ENCODE peak calls at places on chromosomes 11 and 22, in five cellular contexts. One of them, this sample, is unnamed.

GRCh38 chr11:62546244-62546936 is at the start of gene AHNAK:
- DNase-seq in GM12878: no peak
- DNase-seq in H1: peak
- DNase-seq in HepG2: no peak
- DNase-seq in HEK293T: peak
- DNase-seq in this sample: no peak

GRCh38 chr11:94297967-94298576 is 6.3 kb upstream of the IZUMO1R start:
- DNase-seq in HepG2: no peak
- DNase-seq in HEK293T: no peak
- DNase-seq in GM12878: no peak
- DNase-seq in H1: no peak
- DNase-seq in this sample: no peak

GRCh38 chr11:103609117-103610066 is 427.0 kb upstream of the DDI1 start:
- DNase-seq in H1: no peak
- DNase-seq in GM12878: no peak
- DNase-seq in HEK293T: peak
- DNase-seq in HepG2: no peak
- DNase-seq in this sample: peak

GRCh38 chr11:92226331-92227232 is 2.0 kb downstream of the FAT3 start:
- DNase-seq in HepG2: no peak
- DNase-seq in GM12878: no peak
- DNase-seq in H1: peak
- DNase-seq in HEK293T: peak
- DNase-seq in this sample: no peak

GRCh38 chr22:28594784-28595324 is 84.8 kb downstream of the TTC28 start:
- DNase-seq in GM12878: no peak
- DNase-seq in HepG2: peak
- DNase-seq in HEK293T: peak
- DNase-seq in H1: no peak
- DNase-seq in this sample: peak

GRCh38 chr11:26583550-26583949 is 11.5 kb upstream of the MUC15 start:
- DNase-seq in HepG2: no peak
- DNase-seq in HEK293T: no peak
- DNase-seq in H1: no peak
- DNase-seq in GM12878: no peak
- DNase-seq in this sample: no peak

GRCh38 chr11:67409781-67410368 is 5.6 kb upstream of the CARNS1 start:
- DNase-seq in GM12878: no peak
- DNase-seq in H1: peak
- DNase-seq in HEK293T: no peak
- DNase-seq in HepG2: peak
- DNase-seq in this sample: no peak

GRCh38 chr11:64745523-64746328 is 1.8 kb upstream of the RASGRP2 start:
- DNase-seq in H1: peak
- DNase-seq in HEK293T: no peak
- DNase-seq in GM12878: no peak
- DNase-seq in HepG2: no peak
- DNase-seq in this sample: no peak

GRCh38 chr11:95715777-95716241 is 73.8 kb downstream of the FAM76B start:
- DNase-seq in GM12878: peak
- DNase-seq in HEK293T: no peak
- DNase-seq in H1: no peak
- DNase-seq in HepG2: peak
- DNase-seq in this sample: no peak

GRCh38 chr11:3709977-3710376 is 38.8 kb upstream of the CHRNA10 start:
- DNase-seq in HepG2: no peak
- DNase-seq in GM12878: no peak
- DNase-seq in HEK293T: no peak
- DNase-seq in H1: no peak
- DNase-seq in this sample: no peak

GRCh38 chr11:120952503-120953229 is 71.2 kb upstream of the TBCEL start:
- DNase-seq in GM12878: peak
- DNase-seq in HepG2: peak
- DNase-seq in HEK293T: peak
- DNase-seq in H1: peak
- DNase-seq in this sample: peak

GRCh38 chr11:111526501-111526900 is 11.9 kb downstream of the HOATZ start:
- DNase-seq in GM12878: no peak
- DNase-seq in H1: no peak
- DNase-seq in HepG2: no peak
- DNase-seq in HEK293T: no peak
- DNase-seq in this sample: no peak

GRCh38 chr11:833114-833791 is 501 bp downstream of the CD151 start:
- DNase-seq in H1: peak
- DNase-seq in HEK293T: peak
- DNase-seq in HepG2: no peak
- DNase-seq in GM12878: no peak
- DNase-seq in this sample: no peak

GRCh38 chr11:67352546-67353316 is 615 bp downstream of the POLD4 start:
- DNase-seq in HepG2: peak
- DNase-seq in H1: no peak
- DNase-seq in GM12878: no peak
- DNase-seq in HEK293T: no peak
- DNase-seq in this sample: no peak

GRCh38 chr22:22031571-22031970 is 49.0 kb upstream of the TOP3B start:
- DNase-seq in HEK293T: no peak
- DNase-seq in HepG2: no peak
- DNase-seq in H1: no peak
- DNase-seq in GM12878: no peak
- DNase-seq in this sample: no peak

GRCh38 chr11:128942272-128942612 is 429 bp downstream of the TP53AIP1 start:
- DNase-seq in H1: no peak
- DNase-seq in HepG2: no peak
- DNase-seq in HEK293T: no peak
- DNase-seq in GM12878: no peak
- DNase-seq in this sample: no peak

GRCh38 chr11:77183421-77183984 is 55.5 kb downstream of the MYO7A start:
- DNase-seq in H1: no peak
- DNase-seq in GM12878: no peak
- DNase-seq in HepG2: no peak
- DNase-seq in HEK293T: no peak
- DNase-seq in this sample: no peak

GRCh38 chr11:65468874-65469333 is 29.9 kb upstream of the MALAT1 start:
- DNase-seq in HepG2: peak
- DNase-seq in H1: peak
- DNase-seq in HEK293T: peak
- DNase-seq in GM12878: no peak
- DNase-seq in this sample: peak

GRCh38 chr11:8988329-8989234 is 15.2 kb downstream of the NRIP3 start:
- DNase-seq in HepG2: no peak
- DNase-seq in HEK293T: no peak
- DNase-seq in H1: no peak
- DNase-seq in GM12878: no peak
- DNase-seq in this sample: no peak

GRCh38 chr11:66546368-66546965 is at the start of gene ACTN3:
- DNase-seq in HepG2: peak
- DNase-seq in GM12878: no peak
- DNase-seq in HEK293T: no peak
- DNase-seq in H1: peak
- DNase-seq in this sample: no peak

GRCh38 chr11:3146612-3147256 is 18.4 kb downstream of the OSBPL5 start:
- DNase-seq in H1: no peak
- DNase-seq in HEK293T: no peak
- DNase-seq in HepG2: no peak
- DNase-seq in GM12878: no peak
- DNase-seq in this sample: no peak

GRCh38 chr11:64865286-64866172 is 12.9 kb downstream of the EHD1 start:
- DNase-seq in GM12878: no peak
- DNase-seq in HEK293T: no peak
- DNase-seq in H1: no peak
- DNase-seq in HepG2: no peak
- DNase-seq in this sample: no peak

GRCh38 chr11:57121996-57122395 is 59.8 kb upstream of the LRRC55 start:
- DNase-seq in HEK293T: no peak
- DNase-seq in GM12878: no peak
- DNase-seq in H1: no peak
- DNase-seq in HepG2: no peak
- DNase-seq in this sample: no peak

GRCh38 chr22:46052331-46052771 is 75.4 kb upstream of the WNT7B start:
- DNase-seq in HEK293T: no peak
- DNase-seq in GM12878: no peak
- DNase-seq in HepG2: no peak
- DNase-seq in H1: no peak
- DNase-seq in this sample: no peak

GRCh38 chr22:19796169-19796568 is 35.6 kb downstream of the TBX1 start:
- DNase-seq in HepG2: no peak
- DNase-seq in HEK293T: no peak
- DNase-seq in GM12878: no peak
- DNase-seq in H1: no peak
- DNase-seq in this sample: no peak

GRCh38 chr11:129734654-129735053 is 81.0 kb upstream of the TMEM45B start:
- DNase-seq in HepG2: no peak
- DNase-seq in H1: no peak
- DNase-seq in GM12878: no peak
- DNase-seq in HEK293T: no peak
- DNase-seq in this sample: no peak

GRCh38 chr11:43577566-43578264 is 102.8 kb upstream of the HSD17B12 start:
- DNase-seq in HEK293T: no peak
- DNase-seq in H1: no peak
- DNase-seq in GM12878: no peak
- DNase-seq in HepG2: no peak
- DNase-seq in this sample: no peak

GRCh38 chr11:71307811-71308645 is 55.7 kb upstream of the SHANK2 start:
- DNase-seq in HepG2: no peak
- DNase-seq in HEK293T: no peak
- DNase-seq in GM12878: no peak
- DNase-seq in H1: peak
- DNase-seq in this sample: no peak

GRCh38 chr22:40325315-40325714 is 21.0 kb upstream of the ADSL start:
- DNase-seq in H1: no peak
- DNase-seq in HepG2: no peak
- DNase-seq in HEK293T: no peak
- DNase-seq in GM12878: no peak
- DNase-seq in this sample: no peak

GRCh38 chr22:33302049-33302545 is 243.9 kb upstream of the SYN3 start:
- DNase-seq in HepG2: peak
- DNase-seq in HEK293T: peak
- DNase-seq in GM12878: peak
- DNase-seq in H1: peak
- DNase-seq in this sample: peak

GRCh38 chr11:2511421-2512369 is 66.9 kb downstream of the KCNQ1 start:
- DNase-seq in H1: no peak
- DNase-seq in HepG2: no peak
- DNase-seq in HEK293T: no peak
- DNase-seq in GM12878: no peak
- DNase-seq in this sample: no peak

DNA sequence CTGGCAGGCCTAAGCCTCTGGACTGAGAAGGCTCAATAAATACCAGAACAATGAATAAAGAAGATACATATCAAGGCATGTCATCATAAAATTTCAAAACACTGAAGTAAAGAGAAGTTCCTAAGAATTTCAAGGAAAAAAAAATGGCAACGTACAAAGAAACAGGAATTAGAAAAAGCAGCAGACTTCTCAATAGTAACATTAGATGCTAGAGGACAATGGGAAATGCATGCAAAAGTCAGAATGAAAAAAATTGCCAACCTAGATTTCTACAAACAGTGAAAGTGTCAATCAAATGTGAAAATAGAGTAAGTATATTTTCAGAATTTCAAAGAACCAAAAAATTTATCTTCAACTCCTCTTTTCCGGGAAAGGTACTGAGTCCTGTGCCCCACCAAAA is 125.0 kb downstream of the KCNC1 start:
- DNase-seq in H1: no peak
- DNase-seq in HepG2: no peak
- DNase-seq in HEK293T: no peak
- DNase-seq in GM12878: no peak
- DNase-seq in this sample: no peak
- TF ChIP-seq SUZ12 in H1: no peak
- TF ChIP-seq SUZ12 in HepG2: no peak
- TF ChIP-seq SUZ12 in HEK293T: no peak
- TF ChIP-seq SUZ12 in GM12878: no peak
- TF ChIP-seq SUZ12 in this sample: no peak

GRCh38 chr22:30325065-30325720 is 1.5 kb downstream of the TBC1D10A start:
- DNase-seq in H1: no peak
- DNase-seq in HepG2: no peak
- DNase-seq in GM12878: no peak
- DNase-seq in HEK293T: no peak
- DNase-seq in this sample: no peak
- TF ChIP-seq SUZ12 in H1: no peak
- TF ChIP-seq SUZ12 in HepG2: no peak
- TF ChIP-seq SUZ12 in GM12878: no peak
- TF ChIP-seq SUZ12 in HEK293T: no peak
- TF ChIP-seq SUZ12 in this sample: no peak

GRCh38 chr22:38355275-38355674 is 38.0 kb upstream of the CSNK1E start:
- DNase-seq in HepG2: no peak
- DNase-seq in HEK293T: no peak
- DNase-seq in GM12878: no peak
- DNase-seq in H1: peak
- DNase-seq in this sample: no peak

GRCh38 chr22:38353701-38354100 is 36.5 kb upstream of the CSNK1E start:
- DNase-seq in H1: no peak
- DNase-seq in HEK293T: no peak
- DNase-seq in HepG2: no peak
- DNase-seq in GM12878: no peak
- DNase-seq in this sample: no peak

GRCh38 chr22:38350444-38351359 is 33.5 kb upstream of the CSNK1E start:
- DNase-seq in HEK293T: no peak
- DNase-seq in H1: peak
- DNase-seq in HepG2: no peak
- DNase-seq in GM12878: no peak
- DNase-seq in this sample: no peak

GRCh38 chr22:38352436-38352835 is 35.2 kb upstream of the CSNK1E start:
- DNase-seq in HEK293T: no peak
- DNase-seq in GM12878: no peak
- DNase-seq in HepG2: no peak
- DNase-seq in H1: peak
- DNase-seq in this sample: no peak

GRCh38 chr22:38353142-38353629 is 36.0 kb upstream of the CSNK1E start:
- DNase-seq in HepG2: no peak
- DNase-seq in H1: peak
- DNase-seq in GM12878: no peak
- DNase-seq in HEK293T: peak
- DNase-seq in this sample: no peak
- TF ChIP-seq SUZ12 in HepG2: no peak
- TF ChIP-seq SUZ12 in H1: no peak
- TF ChIP-seq SUZ12 in GM12878: no peak
- TF ChIP-seq SUZ12 in HEK293T: no peak
- TF ChIP-seq SUZ12 in this sample: no peak

DNA sequence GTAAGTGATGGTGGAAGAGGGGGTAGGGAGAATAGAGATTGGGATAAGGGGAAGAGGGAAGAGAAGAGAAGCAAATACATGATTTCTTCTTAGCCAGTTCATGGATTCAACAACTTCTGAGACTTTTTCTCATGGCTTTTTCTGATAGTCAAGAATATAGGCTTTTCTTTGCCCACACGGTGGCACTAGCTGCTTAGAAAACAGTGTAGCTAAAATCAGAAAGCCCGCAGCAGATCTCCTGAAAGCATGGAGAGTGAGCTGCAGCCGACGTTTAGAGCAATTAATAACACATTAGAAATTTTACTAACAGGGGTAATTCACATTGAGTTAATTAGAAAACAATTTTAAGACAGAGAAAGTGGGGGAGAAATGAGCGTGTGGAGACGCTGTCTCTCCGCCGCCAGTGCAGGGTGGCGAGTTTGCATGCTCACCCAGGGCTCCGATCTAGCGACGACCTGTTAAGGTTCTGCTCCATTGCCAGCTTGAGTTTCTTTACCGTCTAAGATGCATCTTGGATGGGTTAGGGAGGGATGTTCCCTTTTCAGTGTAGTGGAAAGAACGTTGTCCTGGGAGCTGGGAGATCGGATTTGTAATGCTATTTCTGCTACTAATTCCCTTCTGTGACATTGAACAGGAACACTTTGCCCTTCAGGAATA is 3.3 kb upstream of the RAG1 start:
- DNase-seq in HEK293T: peak
- DNase-seq in GM12878: peak
- DNase-seq in H1: peak
- DNase-seq in HepG2: peak
- DNase-seq in this sample: peak
- TF ChIP-seq SUZ12 in HEK293T: no peak
- TF ChIP-seq SUZ12 in GM12878: no peak
- TF ChIP-seq SUZ12 in H1: no peak
- TF ChIP-seq SUZ12 in HepG2: no peak
- TF ChIP-seq SUZ12 in this sample: no peak

This sample was measured in NT2/D1.